ENCODE peak calls at places on chromosome 6, in eight cellular contexts. One of them, this sample, is unnamed.

GRCh38 chr6:109861946-109862345 is 116.2 kb upstream of the GPR6 start:
- DNase-seq in nephron progenitor cell: no peak
- DNase-seq in CD4-positive, alpha-beta T cell: no peak
- DNase-seq in hepatocyte: no peak
- DNase-seq in RWPE1: no peak
- DNase-seq in AG04450: no peak
- DNase-seq in left lung: no peak
- DNase-seq in sigmoid colon: no peak
- DNase-seq in this sample: no peak

GRCh38 chr6:145502417-145502816 is 232.9 kb downstream of the EPM2A start:
- DNase-seq in left lung: no peak
- DNase-seq in CD4-positive, alpha-beta T cell: no peak
- DNase-seq in RWPE1: peak; percentile 13
- DNase-seq in AG04450: no peak
- DNase-seq in nephron progenitor cell: no peak
- DNase-seq in sigmoid colon: no peak
- DNase-seq in hepatocyte: peak; percentile 48
- DNase-seq in this sample: peak; percentile 76

GRCh38 chr6:8215631-8216030 is 113.3 kb upstream of the EEF1E1 start:
- DNase-seq in left lung: no peak
- DNase-seq in AG04450: no peak
- DNase-seq in RWPE1: no peak
- DNase-seq in sigmoid colon: no peak
- DNase-seq in CD4-positive, alpha-beta T cell: no peak
- DNase-seq in hepatocyte: peak; percentile 43
- DNase-seq in nephron progenitor cell: no peak
- DNase-seq in this sample: peak; percentile 15

GRCh38 chr6:20325641-20326421 is 75.8 kb upstream of the E2F3 start:
- DNase-seq in sigmoid colon: no peak
- DNase-seq in RWPE1: no peak
- DNase-seq in nephron progenitor cell: no peak
- DNase-seq in CD4-positive, alpha-beta T cell: no peak
- DNase-seq in AG04450: no peak
- DNase-seq in left lung: no peak
- DNase-seq in hepatocyte: no peak
- DNase-seq in this sample: no peak

GRCh38 chr6:68059894-68060293 is 575.2 kb upstream of the ADGRB3 start:
- DNase-seq in CD4-positive, alpha-beta T cell: no peak
- DNase-seq in AG04450: no peak
- DNase-seq in left lung: no peak
- DNase-seq in hepatocyte: no peak
- DNase-seq in RWPE1: no peak
- DNase-seq in nephron progenitor cell: no peak
- DNase-seq in sigmoid colon: no peak
- DNase-seq in this sample: no peak

GRCh38 chr6:12528581-12529363 is 187.8 kb upstream of the PHACTR1 start:
- DNase-seq in AG04450: no peak
- DNase-seq in RWPE1: no peak
- DNase-seq in CD4-positive, alpha-beta T cell: no peak
- DNase-seq in left lung: no peak
- DNase-seq in sigmoid colon: no peak
- DNase-seq in hepatocyte: peak; percentile 17
- DNase-seq in nephron progenitor cell: no peak
- DNase-seq in this sample: no peak

GRCh38 chr6:15621203-15622044 is 41.4 kb downstream of the DTNBP1 start:
- DNase-seq in CD4-positive, alpha-beta T cell: no peak
- DNase-seq in left lung: peak; percentile 89
- DNase-seq in RWPE1: no peak
- DNase-seq in hepatocyte: peak; percentile 29
- DNase-seq in nephron progenitor cell: peak; percentile 40
- DNase-seq in AG04450: no peak
- DNase-seq in sigmoid colon: peak; percentile 68
- DNase-seq in this sample: peak; percentile 21

GRCh38 chr6:111228094-111228493 is 140.8 kb downstream of the SLC16A10 start:
- DNase-seq in nephron progenitor cell: no peak
- DNase-seq in RWPE1: peak; percentile 34
- DNase-seq in AG04450: no peak
- DNase-seq in CD4-positive, alpha-beta T cell: no peak
- DNase-seq in left lung: no peak
- DNase-seq in sigmoid colon: no peak
- DNase-seq in hepatocyte: no peak
- DNase-seq in this sample: peak; percentile 74

GRCh38 chr6:45185403-45186251 is 142.5 kb upstream of the RUNX2 start:
- DNase-seq in AG04450: no peak
- DNase-seq in CD4-positive, alpha-beta T cell: no peak
- DNase-seq in left lung: no peak
- DNase-seq in sigmoid colon: no peak
- DNase-seq in hepatocyte: no peak
- DNase-seq in nephron progenitor cell: no peak
- DNase-seq in RWPE1: no peak
- DNase-seq in this sample: no peak

GRCh38 chr6:106300020-106300772 is 25.4 kb downstream of the ATG5 start:
- DNase-seq in nephron progenitor cell: no peak
- DNase-seq in sigmoid colon: no peak
- DNase-seq in AG04450: no peak
- DNase-seq in RWPE1: no peak
- DNase-seq in hepatocyte: no peak
- DNase-seq in left lung: no peak
- DNase-seq in CD4-positive, alpha-beta T cell: no peak
- DNase-seq in this sample: no peak
- TF ChIP-seq CTCF in nephron progenitor cell: no peak
- TF ChIP-seq CTCF in sigmoid colon: no peak
- TF ChIP-seq CTCF in AG04450: no peak
- TF ChIP-seq CTCF in RWPE1: no peak
- TF ChIP-seq CTCF in hepatocyte: no peak
- TF ChIP-seq CTCF in left lung: no peak
- TF ChIP-seq CTCF in CD4-positive, alpha-beta T cell: no peak
- TF ChIP-seq CTCF in this sample: no peak

DNA sequence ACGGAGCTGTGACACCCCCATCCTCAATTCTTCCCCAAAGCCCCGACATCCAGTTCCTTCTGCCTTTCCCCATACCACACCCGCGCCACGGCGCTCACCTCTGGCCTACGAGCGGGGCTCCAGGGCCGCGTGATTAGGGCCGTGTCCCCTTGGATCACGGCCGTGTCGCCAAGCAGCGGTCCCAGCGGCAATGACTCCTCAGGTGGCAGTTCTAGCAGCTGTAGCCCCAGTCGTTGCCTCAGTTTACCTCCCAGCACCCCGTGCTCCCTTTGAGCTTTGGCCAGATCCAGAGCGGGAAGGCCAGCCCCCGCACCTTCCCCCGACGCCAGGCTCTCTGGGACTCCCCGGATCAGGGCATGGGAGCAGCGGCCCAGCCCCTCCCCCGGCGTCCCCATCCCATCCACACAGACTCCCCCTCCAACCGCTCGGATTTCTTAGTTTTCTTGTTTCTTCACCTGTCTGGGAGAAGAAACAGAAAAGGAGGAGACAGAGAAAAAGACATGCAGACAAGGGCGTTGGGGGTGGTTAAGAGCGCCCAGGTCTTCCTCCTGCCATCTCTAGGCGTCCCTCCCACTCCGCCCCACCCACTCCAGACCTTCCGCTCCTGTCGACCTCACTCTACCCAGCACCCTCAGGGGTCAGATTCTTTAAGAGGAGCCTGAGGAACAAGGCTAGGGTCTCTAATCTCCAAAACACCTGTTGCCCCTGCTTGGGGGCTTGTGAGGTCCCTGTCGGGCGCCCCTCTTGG is at the start of gene DDAH2:
- DNase-seq in AG04450: no peak
- DNase-seq in left lung: peak; percentile 81
- DNase-seq in RWPE1: no peak
- DNase-seq in hepatocyte: peak; percentile 31
- DNase-seq in nephron progenitor cell: peak; percentile 18
- DNase-seq in CD4-positive, alpha-beta T cell: no peak
- DNase-seq in sigmoid colon: no peak
- DNase-seq in this sample: no peak
- TF ChIP-seq CTCF in AG04450: no peak
- TF ChIP-seq CTCF in left lung: peak; percentile 60
- TF ChIP-seq CTCF in RWPE1: peak; percentile 84
- TF ChIP-seq CTCF in hepatocyte: peak; percentile 76
- TF ChIP-seq CTCF in nephron progenitor cell: no peak
- TF ChIP-seq CTCF in CD4-positive, alpha-beta T cell: no peak
- TF ChIP-seq CTCF in sigmoid colon: peak; percentile 57
- TF ChIP-seq CTCF in this sample: peak; percentile 42

DNA sequence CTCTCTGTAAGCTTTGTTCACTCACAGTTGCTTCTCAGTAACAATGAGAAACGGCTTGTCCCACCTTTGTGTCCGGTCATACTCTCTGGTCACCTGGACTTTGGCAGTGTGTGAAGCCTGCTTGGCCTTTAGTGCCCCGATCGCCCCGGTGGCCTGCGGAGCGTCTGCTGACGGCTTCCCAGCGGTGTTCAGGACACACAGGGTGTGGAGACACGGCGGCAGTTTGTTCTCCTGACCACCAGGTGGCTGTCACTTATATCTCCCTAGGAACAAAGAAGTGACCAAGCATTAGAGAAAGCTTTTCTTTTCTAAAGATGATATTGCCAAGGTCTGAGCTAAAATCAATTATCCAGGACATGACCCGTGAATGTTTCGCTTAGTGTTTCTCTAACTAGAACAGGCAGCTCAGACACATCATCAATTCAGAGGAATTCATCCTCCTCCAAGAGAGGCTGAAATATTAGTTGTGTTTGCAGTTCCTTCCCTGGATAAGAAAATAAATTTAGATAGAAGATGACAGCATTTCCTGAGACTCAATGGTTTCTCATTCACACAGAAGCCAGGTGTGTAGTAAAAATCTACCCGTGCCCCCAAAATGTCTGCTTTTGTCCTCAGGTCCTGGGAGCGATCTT is 167.4 kb upstream of the THBS2 start:
- DNase-seq in AG04450: no peak
- DNase-seq in left lung: no peak
- DNase-seq in RWPE1: no peak
- DNase-seq in CD4-positive, alpha-beta T cell: no peak
- DNase-seq in nephron progenitor cell: peak; percentile 49
- DNase-seq in sigmoid colon: no peak
- DNase-seq in hepatocyte: peak; percentile 78
- DNase-seq in this sample: peak; percentile 7
- TF ChIP-seq CTCF in AG04450: peak; percentile 52
- TF ChIP-seq CTCF in left lung: no peak
- TF ChIP-seq CTCF in RWPE1: no peak
- TF ChIP-seq CTCF in CD4-positive, alpha-beta T cell: no peak
- TF ChIP-seq CTCF in nephron progenitor cell: peak; percentile 58
- TF ChIP-seq CTCF in sigmoid colon: no peak
- TF ChIP-seq CTCF in hepatocyte: peak; percentile 52
- TF ChIP-seq CTCF in this sample: no peak

GRCh38 chr6:72621243-72622093 is at the start of gene KCNQ5:
- DNase-seq in sigmoid colon: no peak
- DNase-seq in RWPE1: peak; percentile 33
- DNase-seq in CD4-positive, alpha-beta T cell: no peak
- DNase-seq in hepatocyte: peak; percentile 8
- DNase-seq in left lung: peak; percentile 82
- DNase-seq in AG04450: no peak
- DNase-seq in nephron progenitor cell: peak; percentile 35
- DNase-seq in this sample: peak; percentile 20

GRCh38 chr6:72622094-72622540 is 253 bp downstream of the KCNQ5 start:
- DNase-seq in AG04450: no peak
- DNase-seq in CD4-positive, alpha-beta T cell: no peak
- DNase-seq in hepatocyte: peak; percentile 61
- DNase-seq in left lung: peak; percentile 86
- DNase-seq in nephron progenitor cell: peak; percentile 81
- DNase-seq in RWPE1: peak; percentile 40
- DNase-seq in sigmoid colon: no peak
- DNase-seq in this sample: peak; percentile 46

GRCh38 chr6:72620866-72621242 is 1.0 kb upstream of the KCNQ5 start:
- DNase-seq in nephron progenitor cell: no peak
- DNase-seq in sigmoid colon: no peak
- DNase-seq in hepatocyte: no peak
- DNase-seq in CD4-positive, alpha-beta T cell: no peak
- DNase-seq in AG04450: no peak
- DNase-seq in RWPE1: no peak
- DNase-seq in left lung: peak; percentile 68
- DNase-seq in this sample: no peak

GRCh38 chr6:72617721-72618120 is 4.1 kb upstream of the KCNQ5 start:
- DNase-seq in sigmoid colon: no peak
- DNase-seq in RWPE1: no peak
- DNase-seq in CD4-positive, alpha-beta T cell: no peak
- DNase-seq in nephron progenitor cell: no peak
- DNase-seq in AG04450: no peak
- DNase-seq in hepatocyte: no peak
- DNase-seq in left lung: no peak
- DNase-seq in this sample: no peak

GRCh38 chr6:72619883-72620696 is 1.8 kb upstream of the KCNQ5 start:
- DNase-seq in CD4-positive, alpha-beta T cell: peak; percentile 41
- DNase-seq in hepatocyte: peak; percentile 34
- DNase-seq in left lung: peak; percentile 80
- DNase-seq in RWPE1: no peak
- DNase-seq in sigmoid colon: no peak
- DNase-seq in nephron progenitor cell: peak; percentile 54
- DNase-seq in AG04450: no peak
- DNase-seq in this sample: no peak
- TF ChIP-seq CTCF in CD4-positive, alpha-beta T cell: no peak
- TF ChIP-seq CTCF in hepatocyte: no peak
- TF ChIP-seq CTCF in left lung: no peak
- TF ChIP-seq CTCF in RWPE1: no peak
- TF ChIP-seq CTCF in sigmoid colon: no peak
- TF ChIP-seq CTCF in nephron progenitor cell: no peak
- TF ChIP-seq CTCF in AG04450: peak; percentile 5
- TF ChIP-seq CTCF in this sample: no peak

GRCh38 chr6:14584450-14584849 is 466.9 kb downstream of the CD83 start:
- DNase-seq in CD4-positive, alpha-beta T cell: no peak
- DNase-seq in left lung: no peak
- DNase-seq in RWPE1: no peak
- DNase-seq in AG04450: no peak
- DNase-seq in nephron progenitor cell: no peak
- DNase-seq in hepatocyte: peak; percentile 15
- DNase-seq in sigmoid colon: no peak
- DNase-seq in this sample: no peak
- TF ChIP-seq CTCF in CD4-positive, alpha-beta T cell: no peak
- TF ChIP-seq CTCF in left lung: no peak
- TF ChIP-seq CTCF in RWPE1: no peak
- TF ChIP-seq CTCF in AG04450: peak; percentile 14
- TF ChIP-seq CTCF in nephron progenitor cell: no peak
- TF ChIP-seq CTCF in hepatocyte: peak; percentile 16
- TF ChIP-seq CTCF in sigmoid colon: no peak
- TF ChIP-seq CTCF in this sample: no peak

GRCh38 chr6:2938632-2939083 is 32.7 kb downstream of the SERPINB6 start:
- DNase-seq in left lung: no peak
- DNase-seq in nephron progenitor cell: no peak
- DNase-seq in sigmoid colon: no peak
- DNase-seq in RWPE1: no peak
- DNase-seq in CD4-positive, alpha-beta T cell: no peak
- DNase-seq in AG04450: no peak
- DNase-seq in hepatocyte: no peak
- DNase-seq in this sample: peak; percentile 34
- TF ChIP-seq CTCF in left lung: no peak
- TF ChIP-seq CTCF in nephron progenitor cell: no peak
- TF ChIP-seq CTCF in sigmoid colon: no peak
- TF ChIP-seq CTCF in RWPE1: no peak
- TF ChIP-seq CTCF in CD4-positive, alpha-beta T cell: no peak
- TF ChIP-seq CTCF in AG04450: peak; percentile 21
- TF ChIP-seq CTCF in hepatocyte: no peak
- TF ChIP-seq CTCF in this sample: no peak

GRCh38 chr6:137339929-137340559 is 120.9 kb upstream of the IFNGR1 start:
- DNase-seq in left lung: no peak
- DNase-seq in sigmoid colon: no peak
- DNase-seq in AG04450: no peak
- DNase-seq in hepatocyte: no peak
- DNase-seq in RWPE1: no peak
- DNase-seq in CD4-positive, alpha-beta T cell: no peak
- DNase-seq in nephron progenitor cell: no peak
- DNase-seq in this sample: no peak

GRCh38 chr6:137342607-137343186 is 123.5 kb upstream of the IFNGR1 start:
- DNase-seq in hepatocyte: no peak
- DNase-seq in sigmoid colon: no peak
- DNase-seq in RWPE1: no peak
- DNase-seq in AG04450: no peak
- DNase-seq in CD4-positive, alpha-beta T cell: no peak
- DNase-seq in nephron progenitor cell: no peak
- DNase-seq in left lung: no peak
- DNase-seq in this sample: no peak

GRCh38 chr6:137341721-137342195 is 122.6 kb upstream of the IFNGR1 start:
- DNase-seq in RWPE1: peak; percentile 26
- DNase-seq in hepatocyte: no peak
- DNase-seq in nephron progenitor cell: no peak
- DNase-seq in AG04450: no peak
- DNase-seq in CD4-positive, alpha-beta T cell: peak; percentile 29
- DNase-seq in left lung: peak; percentile 69
- DNase-seq in sigmoid colon: no peak
- DNase-seq in this sample: peak; percentile 53
- TF ChIP-seq CTCF in RWPE1: no peak
- TF ChIP-seq CTCF in hepatocyte: no peak
- TF ChIP-seq CTCF in nephron progenitor cell: no peak
- TF ChIP-seq CTCF in AG04450: peak; percentile 21
- TF ChIP-seq CTCF in CD4-positive, alpha-beta T cell: peak; percentile 72
- TF ChIP-seq CTCF in left lung: no peak
- TF ChIP-seq CTCF in sigmoid colon: no peak
- TF ChIP-seq CTCF in this sample: no peak